ENCODE peak calls at places on chromosomes 4 and X, in seven cellular contexts. One of them, this sample, is unnamed.

GRCh38 chr4:147808447-147808846 is 76.6 kb downstream of the ARHGAP10 start:
- DNase-seq in Calu3: no peak
- DNase-seq in choroid plexus epithelial cell: no peak
- DNase-seq in cardiac fibroblast: no peak
- DNase-seq in GM10248: no peak
- DNase-seq in GM12865: no peak
- DNase-seq in astrocyte of the spinal cord: no peak
- DNase-seq in this sample: no peak

GRCh38 chr4:186651624-186652023 is 72.0 kb downstream of the FAT1 start:
- DNase-seq in Calu3: peak
- DNase-seq in choroid plexus epithelial cell: peak
- DNase-seq in cardiac fibroblast: peak
- DNase-seq in GM10248: no peak
- DNase-seq in GM12865: no peak
- DNase-seq in astrocyte of the spinal cord: peak
- DNase-seq in this sample: no peak

GRCh38 chr4:116925900-116926457 is 159.4 kb downstream of the TRAM1L1 start:
- DNase-seq in Calu3: no peak
- DNase-seq in choroid plexus epithelial cell: peak
- DNase-seq in cardiac fibroblast: no peak
- DNase-seq in GM10248: no peak
- DNase-seq in GM12865: no peak
- DNase-seq in astrocyte of the spinal cord: peak
- DNase-seq in this sample: no peak

GRCh38 chr4:24521544-24521943 is 62.8 kb downstream of the DHX15 start:
- DNase-seq in Calu3: no peak
- DNase-seq in choroid plexus epithelial cell: no peak
- DNase-seq in cardiac fibroblast: no peak
- DNase-seq in GM10248: no peak
- DNase-seq in GM12865: no peak
- DNase-seq in astrocyte of the spinal cord: no peak
- DNase-seq in this sample: no peak

GRCh38 chr4:66927937-66928336 is 617.4 kb downstream of the CENPC start:
- DNase-seq in Calu3: no peak
- DNase-seq in choroid plexus epithelial cell: no peak
- DNase-seq in cardiac fibroblast: no peak
- DNase-seq in GM10248: no peak
- DNase-seq in GM12865: no peak
- DNase-seq in astrocyte of the spinal cord: no peak
- DNase-seq in this sample: no peak

GRCh38 chr4:169260217-169260866 is 10.4 kb downstream of the SH3RF1 start:
- DNase-seq in Calu3: no peak
- DNase-seq in choroid plexus epithelial cell: no peak
- DNase-seq in cardiac fibroblast: no peak
- DNase-seq in GM10248: no peak
- DNase-seq in GM12865: no peak
- DNase-seq in astrocyte of the spinal cord: no peak
- DNase-seq in this sample: no peak

GRCh38 chr4:112813790-112814189 is 176.8 kb downstream of the LARP7 start:
- DNase-seq in Calu3: no peak
- DNase-seq in choroid plexus epithelial cell: peak
- DNase-seq in cardiac fibroblast: peak
- DNase-seq in GM10248: peak
- DNase-seq in GM12865: peak
- DNase-seq in astrocyte of the spinal cord: peak
- DNase-seq in this sample: peak

GRCh38 chr4:90057091-90057490 is 70.1 kb upstream of the CCSER1 start:
- DNase-seq in Calu3: no peak
- DNase-seq in choroid plexus epithelial cell: no peak
- DNase-seq in cardiac fibroblast: no peak
- DNase-seq in GM10248: no peak
- DNase-seq in GM12865: no peak
- DNase-seq in astrocyte of the spinal cord: no peak
- DNase-seq in this sample: no peak

GRCh38 chrX:39689374-39690104 is 408.2 kb downstream of the BCOR start:
- DNase-seq in Calu3: no peak
- DNase-seq in choroid plexus epithelial cell: no peak
- DNase-seq in cardiac fibroblast: no peak
- DNase-seq in GM10248: no peak
- DNase-seq in GM12865: no peak
- DNase-seq in astrocyte of the spinal cord: no peak
- DNase-seq in this sample: no peak

GRCh38 chrX:136272325-136272724 is 21.1 kb upstream of the MAP7D3 start:
- DNase-seq in Calu3: no peak
- DNase-seq in choroid plexus epithelial cell: peak
- DNase-seq in cardiac fibroblast: peak
- DNase-seq in GM10248: no peak
- DNase-seq in GM12865: no peak
- DNase-seq in astrocyte of the spinal cord: no peak
- DNase-seq in this sample: peak

GRCh38 chrX:10450229-10450958 is 170.0 kb downstream of the MID1 start:
- DNase-seq in Calu3: no peak
- DNase-seq in choroid plexus epithelial cell: peak
- DNase-seq in cardiac fibroblast: peak
- DNase-seq in GM10248: no peak
- DNase-seq in GM12865: no peak
- DNase-seq in astrocyte of the spinal cord: peak
- DNase-seq in this sample: peak

GRCh38 chr4:2284934-2285664 is 23.2 kb upstream of the MXD4 start:
- DNase-seq in Calu3: no peak
- DNase-seq in choroid plexus epithelial cell: peak
- DNase-seq in cardiac fibroblast: peak
- DNase-seq in GM10248: no peak
- DNase-seq in GM12865: no peak
- DNase-seq in astrocyte of the spinal cord: peak
- DNase-seq in this sample: peak

GRCh38 chrX:3811331-3812311 is 98.2 kb upstream of the PRKX start:
- DNase-seq in Calu3: peak
- DNase-seq in choroid plexus epithelial cell: peak
- DNase-seq in cardiac fibroblast: peak
- DNase-seq in GM10248: peak
- DNase-seq in GM12865: peak
- DNase-seq in astrocyte of the spinal cord: peak
- DNase-seq in this sample: peak

GRCh38 chr4:2790583-2791517 is 2.0 kb upstream of the SH3BP2 start:
- DNase-seq in Calu3: no peak
- DNase-seq in choroid plexus epithelial cell: no peak
- DNase-seq in cardiac fibroblast: no peak
- DNase-seq in GM10248: no peak
- DNase-seq in GM12865: peak
- DNase-seq in astrocyte of the spinal cord: no peak
- DNase-seq in this sample: no peak

GRCh38 chr4:118410143-118410542 is 57.3 kb upstream of the PRSS12 start:
- DNase-seq in Calu3: no peak
- DNase-seq in choroid plexus epithelial cell: peak
- DNase-seq in cardiac fibroblast: peak
- DNase-seq in GM10248: no peak
- DNase-seq in GM12865: no peak
- DNase-seq in astrocyte of the spinal cord: peak
- DNase-seq in this sample: peak

GRCh38 chr4:100790838-100791615 is 273.2 kb upstream of the EMCN start:
- DNase-seq in Calu3: no peak
- DNase-seq in choroid plexus epithelial cell: no peak
- DNase-seq in cardiac fibroblast: no peak
- DNase-seq in GM10248: no peak
- DNase-seq in GM12865: no peak
- DNase-seq in astrocyte of the spinal cord: no peak
- DNase-seq in this sample: no peak

GRCh38 chr4:138236035-138236434 is 6.1 kb downstream of the SLC7A11 start:
- DNase-seq in Calu3: no peak
- DNase-seq in choroid plexus epithelial cell: no peak
- DNase-seq in cardiac fibroblast: no peak
- DNase-seq in GM10248: no peak
- DNase-seq in GM12865: no peak
- DNase-seq in astrocyte of the spinal cord: no peak
- DNase-seq in this sample: peak

GRCh38 chr4:74544655-74545361 is 99.9 kb downstream of the AREG start:
- DNase-seq in Calu3: no peak
- DNase-seq in choroid plexus epithelial cell: no peak
- DNase-seq in cardiac fibroblast: peak
- DNase-seq in GM10248: no peak
- DNase-seq in GM12865: no peak
- DNase-seq in astrocyte of the spinal cord: no peak
- DNase-seq in this sample: no peak

GRCh38 chr4:52560844-52561280 is 98.2 kb downstream of the USP46 start:
- DNase-seq in Calu3: no peak
- DNase-seq in choroid plexus epithelial cell: peak
- DNase-seq in cardiac fibroblast: peak
- DNase-seq in GM10248: no peak
- DNase-seq in GM12865: no peak
- DNase-seq in astrocyte of the spinal cord: no peak
- DNase-seq in this sample: no peak

GRCh38 chrX:110409925-110410324 is 51.3 kb downstream of the RTL9 start:
- DNase-seq in Calu3: no peak
- DNase-seq in choroid plexus epithelial cell: peak
- DNase-seq in cardiac fibroblast: peak
- DNase-seq in GM10248: no peak
- DNase-seq in GM12865: no peak
- DNase-seq in astrocyte of the spinal cord: peak
- DNase-seq in this sample: peak

GRCh38 chr4:101232074-101232776 is 115.1 kb downstream of the PPP3CA start:
- DNase-seq in Calu3: no peak
- DNase-seq in choroid plexus epithelial cell: peak
- DNase-seq in cardiac fibroblast: peak
- DNase-seq in GM10248: no peak
- DNase-seq in GM12865: peak
- DNase-seq in astrocyte of the spinal cord: peak
- DNase-seq in this sample: peak

GRCh38 chrX:69724307-69724706 is 108.4 kb downstream of the EDA start:
- DNase-seq in Calu3: no peak
- DNase-seq in choroid plexus epithelial cell: no peak
- DNase-seq in cardiac fibroblast: no peak
- DNase-seq in GM10248: no peak
- DNase-seq in GM12865: no peak
- DNase-seq in astrocyte of the spinal cord: no peak
- DNase-seq in this sample: no peak

GRCh38 chr4:147638942-147639341 is 21.7 kb downstream of the TMEM184C start:
- DNase-seq in Calu3: no peak
- DNase-seq in choroid plexus epithelial cell: peak
- DNase-seq in cardiac fibroblast: peak
- DNase-seq in GM10248: no peak
- DNase-seq in GM12865: peak
- DNase-seq in astrocyte of the spinal cord: peak
- DNase-seq in this sample: no peak

GRCh38 chr4:163372035-163372434 is 28.3 kb downstream of the NPY5R start:
- DNase-seq in Calu3: no peak
- DNase-seq in choroid plexus epithelial cell: no peak
- DNase-seq in cardiac fibroblast: no peak
- DNase-seq in GM10248: no peak
- DNase-seq in GM12865: no peak
- DNase-seq in astrocyte of the spinal cord: no peak
- DNase-seq in this sample: no peak

GRCh38 chrX:148380614-148381561 is 119.5 kb upstream of the AFF2 start:
- DNase-seq in Calu3: no peak
- DNase-seq in choroid plexus epithelial cell: no peak
- DNase-seq in cardiac fibroblast: no peak
- DNase-seq in GM10248: peak
- DNase-seq in GM12865: peak
- DNase-seq in astrocyte of the spinal cord: no peak
- DNase-seq in this sample: peak

GRCh38 chrX:119482497-119483480 is 14.5 kb downstream of the SLC25A5 start:
- DNase-seq in Calu3: peak
- DNase-seq in choroid plexus epithelial cell: peak
- DNase-seq in cardiac fibroblast: peak
- DNase-seq in GM10248: peak
- DNase-seq in GM12865: peak
- DNase-seq in astrocyte of the spinal cord: peak
- DNase-seq in this sample: peak

GRCh38 chrX:63746278-63746677 is 38.7 kb downstream of the ARHGEF9 start:
- DNase-seq in Calu3: no peak
- DNase-seq in choroid plexus epithelial cell: no peak
- DNase-seq in cardiac fibroblast: no peak
- DNase-seq in GM10248: no peak
- DNase-seq in GM12865: peak
- DNase-seq in astrocyte of the spinal cord: no peak
- DNase-seq in this sample: no peak

GRCh38 chr4:108270466-108271450 is 102.0 kb upstream of the LEF1 start:
- DNase-seq in Calu3: no peak
- DNase-seq in choroid plexus epithelial cell: peak
- DNase-seq in cardiac fibroblast: peak
- DNase-seq in GM10248: no peak
- DNase-seq in GM12865: peak
- DNase-seq in astrocyte of the spinal cord: peak
- DNase-seq in this sample: peak

GRCh38 chr4:1403591-1404572 is 2.4 kb downstream of the NKX1-1 start:
- DNase-seq in Calu3: no peak
- DNase-seq in choroid plexus epithelial cell: no peak
- DNase-seq in cardiac fibroblast: no peak
- DNase-seq in GM10248: no peak
- DNase-seq in GM12865: no peak
- DNase-seq in astrocyte of the spinal cord: no peak
- DNase-seq in this sample: no peak

DNA sequence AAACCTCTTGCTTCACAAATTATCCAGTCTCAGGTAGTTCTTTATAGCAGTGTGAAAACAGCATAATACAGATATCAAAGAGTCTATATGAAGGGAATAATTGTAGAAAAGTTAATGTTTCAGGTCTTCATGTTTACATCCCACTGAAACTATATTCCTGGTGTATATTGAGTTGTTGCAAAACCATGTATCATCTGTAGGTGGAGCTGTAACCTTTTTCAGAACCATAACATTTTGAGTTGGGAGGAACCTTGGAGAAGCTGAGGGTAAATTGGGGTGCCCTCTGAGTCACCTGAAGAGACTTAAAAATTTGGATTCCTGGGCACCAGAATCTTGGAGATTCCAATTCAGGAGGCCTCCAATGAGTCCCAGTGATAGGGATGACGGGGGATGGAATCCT is 51.9 kb upstream of the TAPT1 start:
- DNase-seq in Calu3: no peak
- DNase-seq in choroid plexus epithelial cell: no peak
- DNase-seq in cardiac fibroblast: peak
- DNase-seq in GM10248: no peak
- DNase-seq in GM12865: no peak
- DNase-seq in astrocyte of the spinal cord: no peak
- DNase-seq in this sample: no peak
- TF ChIP-seq CTCF in Calu3: no peak
- TF ChIP-seq CTCF in choroid plexus epithelial cell: peak
- TF ChIP-seq CTCF in cardiac fibroblast: peak
- TF ChIP-seq CTCF in GM10248: no peak
- TF ChIP-seq CTCF in GM12865: no peak
- TF ChIP-seq CTCF in astrocyte of the spinal cord: peak
- TF ChIP-seq CTCF in this sample: no peak

GRCh38 chr4:145482209-145483021 is 762 bp downstream of the SMAD1 start:
- DNase-seq in Calu3: peak
- DNase-seq in choroid plexus epithelial cell: peak
- DNase-seq in cardiac fibroblast: peak
- DNase-seq in GM10248: peak
- DNase-seq in GM12865: peak
- DNase-seq in astrocyte of the spinal cord: peak
- DNase-seq in this sample: peak
- TF ChIP-seq CTCF in Calu3: no peak
- TF ChIP-seq CTCF in choroid plexus epithelial cell: no peak
- TF ChIP-seq CTCF in cardiac fibroblast: no peak
- TF ChIP-seq CTCF in GM10248: peak
- TF ChIP-seq CTCF in GM12865: no peak
- TF ChIP-seq CTCF in astrocyte of the spinal cord: no peak
- TF ChIP-seq CTCF in this sample: no peak

GRCh38 chrX:29545878-29546277 is 669.5 kb upstream of the MAGEB2 start:
- DNase-seq in Calu3: no peak
- DNase-seq in choroid plexus epithelial cell: no peak
- DNase-seq in cardiac fibroblast: no peak
- DNase-seq in GM10248: no peak
- DNase-seq in GM12865: no peak
- DNase-seq in astrocyte of the spinal cord: no peak
- DNase-seq in this sample: peak
- TF ChIP-seq CTCF in Calu3: no peak
- TF ChIP-seq CTCF in choroid plexus epithelial cell: no peak
- TF ChIP-seq CTCF in cardiac fibroblast: no peak
- TF ChIP-seq CTCF in GM10248: no peak
- TF ChIP-seq CTCF in GM12865: no peak
- TF ChIP-seq CTCF in astrocyte of the spinal cord: no peak
- TF ChIP-seq CTCF in this sample: no peak

GRCh38 chr4:126916626-126917140 is 716.1 kb upstream of the INTU start:
- DNase-seq in Calu3: no peak
- DNase-seq in choroid plexus epithelial cell: peak
- DNase-seq in cardiac fibroblast: peak
- DNase-seq in GM10248: no peak
- DNase-seq in GM12865: no peak
- DNase-seq in astrocyte of the spinal cord: peak
- DNase-seq in this sample: peak
- TF ChIP-seq CTCF in Calu3: no peak
- TF ChIP-seq CTCF in choroid plexus epithelial cell: peak
- TF ChIP-seq CTCF in cardiac fibroblast: no peak
- TF ChIP-seq CTCF in GM10248: no peak
- TF ChIP-seq CTCF in GM12865: no peak
- TF ChIP-seq CTCF in astrocyte of the spinal cord: no peak
- TF ChIP-seq CTCF in this sample: no peak